ENCODE peak calls at places on chromosomes 5 and 9, in four cellular contexts. M is body of pancreas, C is stomach, F is mesenchymal stem cell. Y is an unnamed sample.

GRCh38 chr5:64074533-64074932 is 91.1 kb upstream of the RNF180 start:
- DNase-seq in M (no peak), C (no peak), F (peak), Y (peak)

GRCh38 chr9:128558431-128559310 is 6.3 kb downstream of the SPTAN1 start:
- DNase-seq in M (peak), C (peak), F (peak), Y (peak)

GRCh38 chr5:164341056-164341619 is 835.7 kb downstream of the MAT2B start:
- DNase-seq in M (no peak), C (no peak), F (peak), Y (no peak)

GRCh38 chr9:124256517-124257069 is 1.2 kb upstream of the NEK6 start:
- DNase-seq in M (peak), C (no peak), F (peak), Y (no peak)

GRCh38 chr9:98367371-98367900 is 112.0 kb upstream of the TBC1D2 start:
- DNase-seq in M (no peak), C (no peak), F (no peak), Y (no peak)

GRCh38 chr5:154482528-154483449 is 4.8 kb upstream of the HAND1 start:
- DNase-seq in M (peak), C (no peak), F (peak), Y (peak)

GRCh38 chr9:34332370-34332964 is 3.1 kb downstream of the NUDT2 start:
- DNase-seq in M (no peak), C (no peak), F (peak), Y (peak)

GRCh38 chr9:100848731-100849130 is 179.8 kb upstream of the PLPPR1 start:
- DNase-seq in M (no peak), C (no peak), F (no peak), Y (no peak)

GRCh38 chr5:84301535-84301934 is 83.1 kb downstream of the EDIL3 start:
- DNase-seq in M (no peak), C (no peak), F (no peak), Y (no peak)

GRCh38 chr5:84292788-84293653 is 91.7 kb downstream of the EDIL3 start:
- DNase-seq in M (no peak), C (no peak), F (no peak), Y (no peak)

GRCh38 chr5:84304591-84304990 is 80.1 kb downstream of the EDIL3 start:
- DNase-seq in M (no peak), C (no peak), F (no peak), Y (no peak)

GRCh38 chr5:84303315-84303714 is 81.4 kb downstream of the EDIL3 start:
- DNase-seq in M (no peak), C (no peak), F (no peak), Y (no peak)

DNA sequence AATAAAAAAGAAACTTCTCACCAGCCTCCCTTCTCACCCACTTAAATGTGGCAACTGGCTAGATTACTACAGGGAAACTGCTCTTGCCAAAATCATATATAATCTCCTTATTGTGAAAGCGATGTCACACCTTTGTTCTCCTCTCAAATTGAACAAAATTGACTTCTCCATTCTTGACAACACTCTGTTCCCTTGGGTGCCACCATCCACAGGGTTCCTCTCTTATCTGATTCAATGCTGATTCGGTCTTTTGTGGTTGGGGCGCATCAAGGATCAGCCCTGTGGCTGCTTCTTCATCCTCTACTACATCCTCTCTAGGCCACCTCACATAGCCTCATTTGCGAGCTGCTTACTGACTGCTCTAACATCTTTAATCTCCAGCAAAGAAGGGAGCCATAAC is 86.1 kb downstream of the EDIL3 start:
- DNase-seq in M (no peak), C (no peak), F (no peak), Y (no peak)
- H3K4me3 ChIP-seq in M (no peak), C (no peak), F (no peak), Y (no peak)

GRCh38 chr9:120892177-120892747 is 15.3 kb upstream of the PHF19 start:
- DNase-seq in M (no peak), C (no peak), F (no peak), Y (no peak)

GRCh38 chr9:120892748-120893584 is 16.0 kb upstream of the PHF19 start:
- DNase-seq in M (no peak), C (no peak), F (peak), Y (peak)

GRCh38 chr9:120893917-120894316 is 16.9 kb upstream of the PHF19 start:
- DNase-seq in M (no peak), C (no peak), F (no peak), Y (no peak)

GRCh38 chr9:120894404-120895226 is 17.6 kb upstream of the PHF19 start:
- DNase-seq in M (peak), C (peak), F (no peak), Y (no peak)

DNA sequence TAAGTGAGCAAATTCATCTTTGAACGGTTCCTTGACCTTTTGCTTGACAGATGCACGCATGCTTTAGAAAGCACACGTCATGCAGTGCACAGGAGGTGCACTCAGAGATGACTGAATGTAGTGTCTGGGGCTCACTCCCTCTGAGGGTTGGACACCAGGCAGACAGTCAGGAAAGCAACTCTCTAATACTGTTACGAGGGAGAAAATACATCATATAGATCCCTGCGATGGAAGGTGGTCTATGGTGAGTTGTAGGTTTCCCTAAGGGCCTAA is 16.5 kb upstream of the PHF19 start:
- DNase-seq in M (no peak), C (no peak), F (peak), Y (no peak)
- H3K27ac ChIP-seq in M (no peak), C (peak), F (no peak), Y (no peak)

GRCh38 chr5:160923927-160924705 is 72.1 kb upstream of the ATP10B start:
- DNase-seq in M (peak), C (peak), F (no peak), Y (peak)
- H3K4me3 ChIP-seq in M (no peak), C (no peak), F (no peak), Y (no peak)

GRCh38 chr5:142151436-142152382 is 43.1 kb downstream of the NDFIP1 start:
- DNase-seq in M (peak), C (peak), F (peak), Y (peak)
- H3K27ac ChIP-seq in M (no peak), C (no peak), F (no peak), Y (no peak)